ENCODE peak calls at places on chromosomes 6 and 20, in ten cellular contexts. J is AG08395, P is immature natural killer cell, S is NCI-H774, G is T-helper 2 cell, Y is OCI-LY7, B is HEK293T, R is WTC11, C is omental fat pad, I is AG10803. V is an unnamed sample.
A peak's percentile ranks its signal among the peaks of the same experiment; 100 is the strongest.

GRCh38 chr6:2132416-2132815 is 113.0 kb downstream of the GMDS start:
- DNase-seq in R (no peak), P (no peak), Y (no peak), J (no peak), C (no peak), B (no peak), I (no peak), G (no peak), S (no peak), V (peak; percentile 77)

GRCh38 chr20:39822667-39823066 is 860.5 kb downstream of the DHX35 start:
- DNase-seq in B (no peak), C (no peak), P (no peak), R (no peak), I (peak; percentile 39), Y (no peak), G (no peak), S (no peak), J (peak; percentile 52), V (peak; percentile 89)

GRCh38 chr6:108598316-108598863 is 37.7 kb downstream of the FOXO3 start:
- DNase-seq in C (no peak), I (peak; percentile 88), J (peak; percentile 76), G (no peak), B (no peak), S (no peak), R (no peak), P (no peak), Y (peak; percentile 40), V (peak; percentile 51)

GRCh38 chr6:142850653-142851434 is 94.1 kb downstream of the HIVEP2 start:
- DNase-seq in I (peak; percentile 60), C (no peak), R (no peak), S (no peak), Y (peak; percentile 60), J (peak; percentile 34), G (no peak), P (no peak), B (no peak), V (peak; percentile 82)

GRCh38 chr6:19408331-19408730 is 428.8 kb upstream of the ID4 start:
- DNase-seq in R (no peak), J (no peak), I (peak; percentile 61), C (no peak), P (no peak), Y (no peak), S (no peak), B (no peak), G (no peak), V (peak; percentile 36)

GRCh38 chr6:111757342-111757741 is 115.9 kb downstream of the FYN start:
- DNase-seq in B (no peak), C (no peak), Y (no peak), I (peak; percentile 54), P (peak; percentile 50), G (no peak), J (peak; percentile 44), R (no peak), S (no peak), V (peak; percentile 71)

GRCh38 chr6:146546440-146546839 is 2.8 kb downstream of the RAB32 start:
- DNase-seq in I (peak; percentile 93), P (no peak), R (no peak), J (peak; percentile 71), C (no peak), Y (no peak), G (no peak), B (no peak), S (no peak), V (peak; percentile 90)

GRCh38 chr20:5745416-5745968 is 4.7 kb upstream of the SHLD1 start:
- DNase-seq in I (no peak), J (no peak), Y (no peak), P (no peak), R (no peak), C (no peak), B (no peak), S (no peak), G (no peak), V (no peak)

GRCh38 chr6:106558364-106558763 is 70.9 kb downstream of the RTN4IP1 start:
- DNase-seq in I (no peak), G (no peak), S (no peak), P (no peak), R (no peak), J (no peak), Y (no peak), C (no peak), B (no peak), V (no peak)

GRCh38 chr6:33583591-33584155 is 3.6 kb upstream of the BAK1 start:
- DNase-seq in S (no peak), I (no peak), J (no peak), P (no peak), G (no peak), Y (no peak), R (peak; percentile 77), B (peak; percentile 50), C (no peak), V (no peak)

GRCh38 chr6:113858067-113858604 is 991 bp downstream of the MARCKS start:
- DNase-seq in R (peak; percentile 31), C (no peak), B (peak; percentile 17), I (peak; percentile 68), P (no peak), G (no peak), S (peak; percentile 64), Y (no peak), J (peak; percentile 60), V (peak; percentile 72)

GRCh38 chr6:20915150-20915549 is 380.9 kb downstream of the CDKAL1 start:
- DNase-seq in P (no peak), S (no peak), B (no peak), J (no peak), Y (no peak), C (no peak), R (no peak), G (no peak), I (no peak), V (no peak)

GRCh38 chr6:71977860-71978259 is 91.5 kb downstream of the RIMS1 start:
- DNase-seq in P (no peak), G (no peak), J (no peak), R (no peak), Y (peak; percentile 5), C (no peak), S (no peak), I (no peak), B (no peak), V (no peak)

V was measured in M059J.